ENCODE peak calls at places on chromosomes 12 and 14, in ten cellular contexts. One of them, this sample, is unnamed.

GRCh38 chr12:9111525-9111924 is 4.2 kb downstream of the A2M start:
- DNase-seq in GM03348: no peak
- DNase-seq in neuronal stem cell: no peak
- DNase-seq in SK-N-DZ: no peak
- DNase-seq in RWPE2: no peak
- DNase-seq in amniotic stem cell: no peak
- DNase-seq in activated CD4-positive, alpha-beta T cell treated with anti-CD3 and anti-CD28 coated beads, Interleukin-2, amount 50 U/mL, for 4 hours: no peak
- DNase-seq in KBM-7: no peak
- DNase-seq in HFFc6: no peak
- DNase-seq in left lung: no peak
- DNase-seq in this sample: no peak

GRCh38 chr14:74954232-74954946 is 1.0 kb downstream of the PGF start:
- DNase-seq in HFFc6: no peak
- DNase-seq in amniotic stem cell: no peak
- DNase-seq in neuronal stem cell: no peak
- DNase-seq in activated CD4-positive, alpha-beta T cell treated with anti-CD3 and anti-CD28 coated beads, Interleukin-2, amount 50 U/mL, for 4 hours: no peak
- DNase-seq in GM03348: no peak
- DNase-seq in SK-N-DZ: peak
- DNase-seq in KBM-7: no peak
- DNase-seq in left lung: peak
- DNase-seq in RWPE2: peak
- DNase-seq in this sample: no peak

GRCh38 chr12:69343357-69343756 is 4.8 kb upstream of the LYZ start:
- DNase-seq in amniotic stem cell: no peak
- DNase-seq in SK-N-DZ: no peak
- DNase-seq in neuronal stem cell: no peak
- DNase-seq in activated CD4-positive, alpha-beta T cell treated with anti-CD3 and anti-CD28 coated beads, Interleukin-2, amount 50 U/mL, for 4 hours: no peak
- DNase-seq in HFFc6: no peak
- DNase-seq in KBM-7: no peak
- DNase-seq in GM03348: no peak
- DNase-seq in RWPE2: no peak
- DNase-seq in left lung: no peak
- DNase-seq in this sample: no peak

GRCh38 chr14:68593806-68594536 is 198.9 kb downstream of the ZFP36L1 start:
- DNase-seq in HFFc6: no peak
- DNase-seq in SK-N-DZ: no peak
- DNase-seq in amniotic stem cell: no peak
- DNase-seq in activated CD4-positive, alpha-beta T cell treated with anti-CD3 and anti-CD28 coated beads, Interleukin-2, amount 50 U/mL, for 4 hours: no peak
- DNase-seq in GM03348: no peak
- DNase-seq in left lung: no peak
- DNase-seq in KBM-7: peak
- DNase-seq in RWPE2: peak
- DNase-seq in neuronal stem cell: no peak
- DNase-seq in this sample: no peak

GRCh38 chr12:44038411-44038810 is 202.5 kb downstream of the TMEM117 start:
- DNase-seq in KBM-7: no peak
- DNase-seq in RWPE2: no peak
- DNase-seq in HFFc6: no peak
- DNase-seq in activated CD4-positive, alpha-beta T cell treated with anti-CD3 and anti-CD28 coated beads, Interleukin-2, amount 50 U/mL, for 4 hours: no peak
- DNase-seq in GM03348: no peak
- DNase-seq in amniotic stem cell: no peak
- DNase-seq in left lung: peak
- DNase-seq in SK-N-DZ: no peak
- DNase-seq in neuronal stem cell: no peak
- DNase-seq in this sample: no peak

GRCh38 chr12:80422549-80422948 is 21.5 kb upstream of the PTPRQ start:
- DNase-seq in left lung: no peak
- DNase-seq in RWPE2: no peak
- DNase-seq in HFFc6: peak
- DNase-seq in amniotic stem cell: peak
- DNase-seq in KBM-7: no peak
- DNase-seq in GM03348: no peak
- DNase-seq in neuronal stem cell: no peak
- DNase-seq in SK-N-DZ: no peak
- DNase-seq in activated CD4-positive, alpha-beta T cell treated with anti-CD3 and anti-CD28 coated beads, Interleukin-2, amount 50 U/mL, for 4 hours: no peak
- DNase-seq in this sample: no peak

GRCh38 chr12:117404203-117404853 is 42.9 kb upstream of the NOS1 start:
- DNase-seq in HFFc6: no peak
- DNase-seq in left lung: no peak
- DNase-seq in activated CD4-positive, alpha-beta T cell treated with anti-CD3 and anti-CD28 coated beads, Interleukin-2, amount 50 U/mL, for 4 hours: no peak
- DNase-seq in SK-N-DZ: no peak
- DNase-seq in RWPE2: no peak
- DNase-seq in GM03348: no peak
- DNase-seq in neuronal stem cell: no peak
- DNase-seq in KBM-7: no peak
- DNase-seq in amniotic stem cell: no peak
- DNase-seq in this sample: no peak

GRCh38 chr12:97982684-97983083 is 520.1 kb downstream of the RMST start:
- DNase-seq in neuronal stem cell: no peak
- DNase-seq in KBM-7: no peak
- DNase-seq in amniotic stem cell: no peak
- DNase-seq in SK-N-DZ: no peak
- DNase-seq in left lung: no peak
- DNase-seq in RWPE2: no peak
- DNase-seq in activated CD4-positive, alpha-beta T cell treated with anti-CD3 and anti-CD28 coated beads, Interleukin-2, amount 50 U/mL, for 4 hours: no peak
- DNase-seq in GM03348: no peak
- DNase-seq in HFFc6: no peak
- DNase-seq in this sample: no peak

GRCh38 chr12:117854339-117855012 is 114.3 kb downstream of the KSR2 start:
- DNase-seq in activated CD4-positive, alpha-beta T cell treated with anti-CD3 and anti-CD28 coated beads, Interleukin-2, amount 50 U/mL, for 4 hours: no peak
- DNase-seq in RWPE2: no peak
- DNase-seq in SK-N-DZ: peak
- DNase-seq in HFFc6: peak
- DNase-seq in GM03348: peak
- DNase-seq in left lung: no peak
- DNase-seq in amniotic stem cell: no peak
- DNase-seq in KBM-7: peak
- DNase-seq in neuronal stem cell: peak
- DNase-seq in this sample: no peak

GRCh38 chr12:81143057-81143456 is 65.2 kb downstream of the ACSS3 start:
- DNase-seq in RWPE2: no peak
- DNase-seq in activated CD4-positive, alpha-beta T cell treated with anti-CD3 and anti-CD28 coated beads, Interleukin-2, amount 50 U/mL, for 4 hours: no peak
- DNase-seq in neuronal stem cell: no peak
- DNase-seq in left lung: no peak
- DNase-seq in amniotic stem cell: no peak
- DNase-seq in HFFc6: no peak
- DNase-seq in KBM-7: no peak
- DNase-seq in SK-N-DZ: peak
- DNase-seq in GM03348: no peak
- DNase-seq in this sample: no peak

GRCh38 chr14:105378873-105379685 is 19.3 kb upstream of the TEX22 start:
- DNase-seq in RWPE2: no peak
- DNase-seq in SK-N-DZ: no peak
- DNase-seq in amniotic stem cell: no peak
- DNase-seq in KBM-7: no peak
- DNase-seq in neuronal stem cell: no peak
- DNase-seq in HFFc6: no peak
- DNase-seq in GM03348: no peak
- DNase-seq in left lung: peak
- DNase-seq in activated CD4-positive, alpha-beta T cell treated with anti-CD3 and anti-CD28 coated beads, Interleukin-2, amount 50 U/mL, for 4 hours: no peak
- DNase-seq in this sample: no peak

GRCh38 chr12:122726056-122726558 is 4.5 kb downstream of the HCAR1 start:
- DNase-seq in neuronal stem cell: no peak
- DNase-seq in RWPE2: no peak
- DNase-seq in GM03348: no peak
- DNase-seq in left lung: no peak
- DNase-seq in SK-N-DZ: no peak
- DNase-seq in activated CD4-positive, alpha-beta T cell treated with anti-CD3 and anti-CD28 coated beads, Interleukin-2, amount 50 U/mL, for 4 hours: peak
- DNase-seq in KBM-7: peak
- DNase-seq in amniotic stem cell: no peak
- DNase-seq in HFFc6: no peak
- DNase-seq in this sample: no peak

GRCh38 chr12:5945071-5946008 is at the start of gene ANO2:
- DNase-seq in activated CD4-positive, alpha-beta T cell treated with anti-CD3 and anti-CD28 coated beads, Interleukin-2, amount 50 U/mL, for 4 hours: no peak
- DNase-seq in GM03348: peak
- DNase-seq in HFFc6: no peak
- DNase-seq in SK-N-DZ: no peak
- DNase-seq in left lung: no peak
- DNase-seq in KBM-7: no peak
- DNase-seq in amniotic stem cell: peak
- DNase-seq in RWPE2: no peak
- DNase-seq in neuronal stem cell: peak
- DNase-seq in this sample: no peak